ENCODE peak calls at places on chromosomes 5 and 9, in four cellular contexts. One of them, this sample, is unnamed.

GRCh38 chr5:37015795-37016666 is 139.5 kb downstream of the NIPBL start:
- DNase-seq in ovary: no peak
- DNase-seq in colonic mucosa: no peak
- DNase-seq in GM06990: no peak
- DNase-seq in this sample: no peak

GRCh38 chr9:117409321-117409720 is 5.5 kb downstream of the ASTN2 start:
- DNase-seq in ovary: no peak
- DNase-seq in colonic mucosa: no peak
- DNase-seq in GM06990: no peak
- DNase-seq in this sample: no peak

GRCh38 chr5:39579750-39580149 is 155.0 kb upstream of the DAB2 start:
- DNase-seq in colonic mucosa: no peak
- DNase-seq in GM06990: no peak
- DNase-seq in ovary: no peak
- DNase-seq in this sample: no peak

GRCh38 chr5:58187473-58188286 is 272.2 kb downstream of the PLK2 start:
- DNase-seq in ovary: no peak
- DNase-seq in GM06990: no peak
- DNase-seq in colonic mucosa: no peak
- DNase-seq in this sample: no peak

GRCh38 chr9:114250235-114250568 is 72.7 kb upstream of the ORM1 start:
- DNase-seq in ovary: peak
- DNase-seq in GM06990: no peak
- DNase-seq in colonic mucosa: peak
- DNase-seq in this sample: no peak

GRCh38 chr5:35854248-35854647 is 2.4 kb upstream of the IL7R start:
- DNase-seq in ovary: no peak
- DNase-seq in GM06990: peak
- DNase-seq in colonic mucosa: no peak
- DNase-seq in this sample: no peak

GRCh38 chr9:86534572-86535258 is 180.5 kb upstream of the TUT7 start:
- DNase-seq in GM06990: no peak
- DNase-seq in ovary: no peak
- DNase-seq in colonic mucosa: no peak
- DNase-seq in this sample: no peak

GRCh38 chr5:88967633-88968585 is 84.9 kb upstream of the MEF2C start:
- DNase-seq in GM06990: no peak
- DNase-seq in colonic mucosa: no peak
- DNase-seq in ovary: no peak
- DNase-seq in this sample: no peak

GRCh38 chr5:150443242-150444075 is 6.1 kb downstream of the RPS14 start:
- DNase-seq in GM06990: no peak
- DNase-seq in colonic mucosa: no peak
- DNase-seq in ovary: no peak
- DNase-seq in this sample: no peak

GRCh38 chr5:54547711-54548250 is 30.2 kb downstream of the SNX18 start:
- DNase-seq in GM06990: no peak
- DNase-seq in ovary: peak
- DNase-seq in colonic mucosa: peak
- DNase-seq in this sample: peak

GRCh38 chr5:116046823-116047222 is 14.6 kb downstream of the ARL14EPL start:
- DNase-seq in GM06990: no peak
- DNase-seq in colonic mucosa: no peak
- DNase-seq in ovary: no peak
- DNase-seq in this sample: no peak

GRCh38 chr9:80285325-80285724 is 713.6 kb downstream of the TLE4 start:
- DNase-seq in colonic mucosa: no peak
- DNase-seq in ovary: no peak
- DNase-seq in GM06990: no peak
- DNase-seq in this sample: no peak

GRCh38 chr5:58459276-58459859 is 518 bp downstream of the PLK2 start:
- DNase-seq in GM06990: no peak
- DNase-seq in colonic mucosa: peak
- DNase-seq in ovary: peak
- DNase-seq in this sample: peak

GRCh38 chr5:148205044-148205813 is 2.4 kb downstream of the SPINK6 start:
- DNase-seq in colonic mucosa: no peak
- DNase-seq in GM06990: no peak
- DNase-seq in ovary: no peak
- DNase-seq in this sample: peak

GRCh38 chr5:152650413-152650812 is 245.3 kb upstream of the NMUR2 start:
- DNase-seq in ovary: no peak
- DNase-seq in colonic mucosa: no peak
- DNase-seq in GM06990: no peak
- DNase-seq in this sample: no peak

GRCh38 chr5:147482426-147483196 is 27.3 kb downstream of the DPYSL3 start:
- DNase-seq in colonic mucosa: no peak
- DNase-seq in GM06990: no peak
- DNase-seq in ovary: no peak
- DNase-seq in this sample: no peak

GRCh38 chr5:113806250-113806649 is 292.8 kb downstream of the YTHDC2 start:
- DNase-seq in ovary: no peak
- DNase-seq in GM06990: no peak
- DNase-seq in colonic mucosa: no peak
- DNase-seq in this sample: no peak

GRCh38 chr9:74533253-74533652 is 36.1 kb downstream of the RORB start:
- DNase-seq in colonic mucosa: no peak
- DNase-seq in ovary: no peak
- DNase-seq in GM06990: no peak
- DNase-seq in this sample: no peak

GRCh38 chr5:143119881-143120341 is 283.6 kb downstream of the NR3C1 start:
- DNase-seq in colonic mucosa: no peak
- DNase-seq in ovary: no peak
- DNase-seq in GM06990: no peak
- DNase-seq in this sample: no peak

GRCh38 chr9:118961857-118962256 is 407.4 kb downstream of the BRINP1 start:
- DNase-seq in colonic mucosa: no peak
- DNase-seq in ovary: no peak
- DNase-seq in GM06990: no peak
- DNase-seq in this sample: no peak

GRCh38 chr5:142881727-142882126 is 111.5 kb downstream of the ARHGAP26 start:
- DNase-seq in colonic mucosa: no peak
- DNase-seq in ovary: no peak
- DNase-seq in GM06990: no peak
- DNase-seq in this sample: no peak

GRCh38 chr9:86966852-86967511 is 19.7 kb upstream of the GAS1 start:
- DNase-seq in GM06990: no peak
- DNase-seq in ovary: peak
- DNase-seq in colonic mucosa: no peak
- DNase-seq in this sample: no peak

GRCh38 chr5:8059337-8059736 is 190.4 kb downstream of the MTRR start:
- DNase-seq in GM06990: no peak
- DNase-seq in ovary: no peak
- DNase-seq in colonic mucosa: no peak
- DNase-seq in this sample: no peak

GRCh38 chr9:98656536-98656935 is 52.2 kb downstream of the GABBR2 start:
- DNase-seq in GM06990: no peak
- DNase-seq in ovary: no peak
- DNase-seq in colonic mucosa: no peak
- DNase-seq in this sample: no peak

GRCh38 chr5:56585973-56586740 is 229.2 kb upstream of the MAP3K1 start:
- DNase-seq in colonic mucosa: no peak
- DNase-seq in ovary: peak
- DNase-seq in GM06990: no peak
- DNase-seq in this sample: peak
- H3K4me3 ChIP-seq in colonic mucosa: no peak
- H3K4me3 ChIP-seq in ovary: peak
- H3K4me3 ChIP-seq in GM06990: no peak
- H3K4me3 ChIP-seq in this sample: no peak

GRCh38 chr9:38145526-38146053 is 76.6 kb upstream of the SHB start:
- DNase-seq in ovary: no peak
- DNase-seq in GM06990: no peak
- DNase-seq in colonic mucosa: no peak
- DNase-seq in this sample: no peak

GRCh38 chr9:38138276-38138675 is 69.2 kb upstream of the SHB start:
- DNase-seq in ovary: no peak
- DNase-seq in colonic mucosa: no peak
- DNase-seq in GM06990: no peak
- DNase-seq in this sample: no peak

GRCh38 chr9:38144421-38144820 is 75.4 kb upstream of the SHB start:
- DNase-seq in ovary: no peak
- DNase-seq in colonic mucosa: no peak
- DNase-seq in GM06990: no peak
- DNase-seq in this sample: no peak

GRCh38 chr9:38142201-38142600 is 73.2 kb upstream of the SHB start:
- DNase-seq in ovary: no peak
- DNase-seq in GM06990: no peak
- DNase-seq in colonic mucosa: no peak
- DNase-seq in this sample: no peak

DNA sequence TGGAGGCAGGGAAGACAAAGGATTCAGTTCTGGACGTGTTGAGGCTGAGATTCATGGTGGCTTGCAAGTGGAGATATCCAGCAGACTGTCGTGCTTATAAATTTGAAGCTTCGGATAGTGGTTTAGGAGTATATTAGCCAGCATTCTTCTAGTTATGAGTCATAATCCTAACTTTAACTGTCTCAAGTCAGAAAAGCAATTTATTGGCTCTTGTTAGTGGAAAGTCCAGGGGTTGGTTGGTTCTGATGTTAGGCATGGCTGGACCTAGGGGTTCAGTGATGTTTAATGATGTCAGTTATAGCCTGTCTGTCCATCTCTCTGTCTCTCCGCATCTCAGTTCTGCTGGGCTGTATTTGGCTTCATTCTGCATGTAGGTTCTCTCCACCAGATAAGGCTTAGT is 72.7 kb upstream of the SHB start:
- DNase-seq in ovary: no peak
- DNase-seq in GM06990: no peak
- DNase-seq in colonic mucosa: no peak
- DNase-seq in this sample: no peak
- H3K4me3 ChIP-seq in ovary: no peak
- H3K4me3 ChIP-seq in GM06990: no peak
- H3K4me3 ChIP-seq in colonic mucosa: no peak
- H3K4me3 ChIP-seq in this sample: no peak

GRCh38 chr5:122073864-122074263 is 4.2 kb downstream of the LOX start:
- DNase-seq in colonic mucosa: no peak
- DNase-seq in GM06990: no peak
- DNase-seq in ovary: no peak
- DNase-seq in this sample: no peak

GRCh38 chr5:122077451-122078115 is 476 bp downstream of the LOX start:
- DNase-seq in GM06990: peak
- DNase-seq in colonic mucosa: no peak
- DNase-seq in ovary: peak
- DNase-seq in this sample: no peak

GRCh38 chr5:122078116-122078865 is at the start of gene LOX:
- DNase-seq in GM06990: no peak
- DNase-seq in ovary: peak
- DNase-seq in colonic mucosa: peak
- DNase-seq in this sample: peak

GRCh38 chr5:122076023-122076422 is 2.0 kb downstream of the LOX start:
- DNase-seq in colonic mucosa: no peak
- DNase-seq in GM06990: no peak
- DNase-seq in ovary: no peak
- DNase-seq in this sample: no peak

GRCh38 chr5:122076669-122077450 is 1.2 kb downstream of the LOX start:
- DNase-seq in GM06990: peak
- DNase-seq in ovary: peak
- DNase-seq in colonic mucosa: peak
- DNase-seq in this sample: peak
- H3K4me3 ChIP-seq in GM06990: peak
- H3K4me3 ChIP-seq in ovary: peak
- H3K4me3 ChIP-seq in colonic mucosa: peak
- H3K4me3 ChIP-seq in this sample: peak

GRCh38 chr5:95280692-95281091 is 4.2 kb downstream of the MCTP1 start:
- DNase-seq in colonic mucosa: no peak
- DNase-seq in GM06990: no peak
- DNase-seq in ovary: no peak
- DNase-seq in this sample: no peak
- H3K4me3 ChIP-seq in colonic mucosa: no peak
- H3K4me3 ChIP-seq in GM06990: no peak
- H3K4me3 ChIP-seq in ovary: no peak
- H3K4me3 ChIP-seq in this sample: no peak

GRCh38 chr9:19231126-19232035 is 888 bp downstream of the DENND4C start:
- DNase-seq in colonic mucosa: peak
- DNase-seq in ovary: no peak
- DNase-seq in GM06990: no peak
- DNase-seq in this sample: peak

GRCh38 chr9:19230356-19231125 is at the start of gene DENND4C:
- DNase-seq in colonic mucosa: peak
- DNase-seq in GM06990: peak
- DNase-seq in ovary: peak
- DNase-seq in this sample: peak

GRCh38 chr9:19232830-19233194 is 2.3 kb downstream of the DENND4C start:
- DNase-seq in GM06990: peak
- DNase-seq in ovary: no peak
- DNase-seq in colonic mucosa: no peak
- DNase-seq in this sample: no peak

GRCh38 chr9:19232117-19232829 is 1.8 kb downstream of the DENND4C start:
- DNase-seq in colonic mucosa: no peak
- DNase-seq in GM06990: no peak
- DNase-seq in ovary: no peak
- DNase-seq in this sample: no peak

DNA sequence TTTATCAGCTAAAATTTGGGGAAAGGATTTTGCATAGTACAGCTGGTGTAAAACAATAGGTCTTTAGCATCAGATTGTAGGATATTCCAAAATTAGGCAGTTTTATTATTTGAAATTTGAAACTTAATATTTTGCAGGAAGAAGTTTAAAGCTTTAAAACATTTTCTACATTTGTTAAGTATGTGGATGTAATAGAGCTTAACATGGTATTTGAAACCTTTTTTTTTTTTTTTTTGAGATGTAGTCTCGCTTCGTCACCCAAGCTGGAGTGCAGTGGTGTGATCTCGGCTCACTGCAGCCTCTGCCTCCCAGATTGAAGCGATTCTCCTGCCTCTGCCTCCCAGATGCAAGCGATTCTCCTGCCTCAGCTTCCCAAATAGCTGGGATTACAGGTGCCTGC is 2.9 kb downstream of the DENND4C start:
- DNase-seq in GM06990: no peak
- DNase-seq in ovary: no peak
- DNase-seq in colonic mucosa: no peak
- DNase-seq in this sample: no peak
- H3K4me3 ChIP-seq in GM06990: peak
- H3K4me3 ChIP-seq in ovary: no peak
- H3K4me3 ChIP-seq in colonic mucosa: no peak
- H3K4me3 ChIP-seq in this sample: peak